ENCODE peak calls at places on chromosomes 16 and 17, in ten cellular contexts. M, G, Y, H, L, R, J, E, T and K are unnamed samples.

GRCh38 chr17:44501866-44502265 is 1.3 kb downstream of the GPATCH8 start:
- DNase-seq in M (peak), G (no peak), Y (no peak), H (peak), L (no peak), R (no peak), J (no peak), E (no peak), T (peak), K (peak)

GRCh38 chr16:12801511-12802042 is 2.1 kb downstream of the CPPED1 start:
- DNase-seq in M (no peak), G (no peak), Y (peak), H (peak), L (no peak), R (no peak), J (no peak), E (no peak), T (peak), K (no peak)

GRCh38 chr16:64615647-64616280 is 506.1 kb downstream of the CDH11 start:
- DNase-seq in M (peak), G (peak), Y (no peak), H (peak), L (no peak), R (peak), J (peak), E (no peak), T (no peak), K (no peak)

GRCh38 chr16:57519796-57520360 is 16.5 kb downstream of the CCDC102A start:
- DNase-seq in M (peak), G (peak), Y (peak), H (peak), L (peak), R (peak), J (no peak), E (peak), T (peak), K (peak)

GRCh38 chr17:68955181-68955841 is at the start of gene ABCA8:
- DNase-seq in M (no peak), G (peak), Y (no peak), H (peak), L (no peak), R (no peak), J (no peak), E (no peak), T (peak), K (no peak)

GRCh38 chr17:67181825-67182224 is 63.2 kb downstream of the HELZ start:
- DNase-seq in M (no peak), G (no peak), Y (no peak), H (no peak), L (no peak), R (no peak), J (no peak), E (no peak), T (no peak), K (no peak)

GRCh38 chr17:21242026-21242700 is 11.0 kb downstream of the NATD1 start:
- DNase-seq in M (no peak), G (no peak), Y (no peak), H (no peak), L (no peak), R (no peak), J (no peak), E (no peak), T (no peak), K (no peak)

GRCh38 chr16:11677451-11677951 is 9.2 kb downstream of the SNN start:
- DNase-seq in M (no peak), G (no peak), Y (no peak), H (peak), L (no peak), R (no peak), J (no peak), E (peak), T (no peak), K (peak)

GRCh38 chr17:81910840-81911276 is 341 bp downstream of the PCYT2 start:
- DNase-seq in M (peak), G (no peak), Y (peak), H (no peak), L (no peak), R (no peak), J (no peak), E (no peak), T (no peak), K (no peak)

GRCh38 chr17:68343976-68344375 is 52.7 kb downstream of the ARSG start:
- DNase-seq in M (no peak), G (no peak), Y (no peak), H (no peak), L (no peak), R (no peak), J (no peak), E (no peak), T (no peak), K (no peak)

GRCh38 chr16:50644245-50644644 is 36.9 kb downstream of the SNX20 start:
- DNase-seq in M (no peak), G (no peak), Y (no peak), H (no peak), L (no peak), R (no peak), J (no peak), E (no peak), T (no peak), K (no peak)

GRCh38 chr16:85205747-85206471 is 93.6 kb upstream of the CIBAR2 start:
- DNase-seq in M (no peak), G (peak), Y (no peak), H (peak), L (no peak), R (no peak), J (no peak), E (peak), T (peak), K (peak)

GRCh38 chr16:68744744-68745280 is 7.7 kb downstream of the CDH1 start:
- DNase-seq in M (no peak), G (peak), Y (peak), H (peak), L (no peak), R (no peak), J (no peak), E (peak), T (no peak), K (peak)

GRCh38 chr17:46772013-46772878 is 46.2 kb downstream of the WNT3 start:
- DNase-seq in M (peak), G (peak), Y (peak), H (no peak), L (peak), R (no peak), J (peak), E (peak), T (peak), K (peak)

GRCh38 chr16:59591480-59591879 is 857.4 kb upstream of the GOT2 start:
- DNase-seq in M (no peak), G (no peak), Y (no peak), H (peak), L (no peak), R (no peak), J (no peak), E (no peak), T (no peak), K (no peak)

GRCh38 chr17:4276514-4276913 is 12.7 kb upstream of the ANKFY1 start:
- DNase-seq in M (no peak), G (no peak), Y (no peak), H (no peak), L (no peak), R (no peak), J (no peak), E (no peak), T (no peak), K (no peak)

GRCh38 chr17:8975091-8975707 is 9.7 kb upstream of the PIK3R5 start:
- DNase-seq in M (no peak), G (no peak), Y (no peak), H (no peak), L (no peak), R (no peak), J (no peak), E (no peak), T (no peak), K (no peak)

GRCh38 chr17:8979715-8980114 is 14.2 kb upstream of the PIK3R5 start:
- DNase-seq in M (no peak), G (no peak), Y (no peak), H (no peak), L (no peak), R (no peak), J (no peak), E (no peak), T (no peak), K (no peak)

GRCh38 chr17:8981443-8981842 is 15.9 kb upstream of the PIK3R5 start:
- DNase-seq in M (no peak), G (no peak), Y (no peak), H (peak), L (no peak), R (no peak), J (no peak), E (no peak), T (no peak), K (no peak)

DNA sequence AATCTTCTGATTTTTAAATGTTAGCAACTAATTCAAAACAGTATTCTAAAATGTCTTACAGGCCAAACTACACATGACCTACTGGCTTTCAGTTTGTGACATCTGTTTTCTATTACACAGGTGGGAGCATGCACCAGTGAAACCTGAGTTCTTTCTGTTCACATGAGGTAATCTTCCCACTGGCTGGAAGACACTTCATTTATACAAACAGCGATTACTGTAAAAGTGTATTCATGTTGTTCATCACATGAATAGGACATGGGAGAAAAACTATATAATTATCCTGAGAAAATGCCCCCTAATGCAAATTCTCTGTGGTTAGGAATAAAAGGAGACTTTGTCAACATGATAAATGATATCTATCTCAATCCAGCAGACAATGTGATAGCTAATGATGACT is 11.1 kb upstream of the PIK3R5 start:
- DNase-seq in M (no peak), G (no peak), Y (no peak), H (no peak), L (no peak), R (no peak), J (no peak), E (no peak), T (no peak), K (no peak)
- H3K27ac ChIP-seq in M (no peak), G (no peak), Y (no peak), H (no peak), L (no peak), R (no peak), J (no peak), E (no peak), T (no peak), K (no peak)

GRCh38 chr16:89323120-89323960 is 105.8 kb downstream of the ZNF778 start:
- DNase-seq in M (no peak), G (peak), Y (no peak), H (no peak), L (no peak), R (no peak), J (no peak), E (no peak), T (no peak), K (no peak)
- H3K27ac ChIP-seq in M (peak), G (no peak), Y (peak), H (peak), L (peak), R (no peak), J (peak), E (no peak), T (peak), K (no peak)

DNA sequence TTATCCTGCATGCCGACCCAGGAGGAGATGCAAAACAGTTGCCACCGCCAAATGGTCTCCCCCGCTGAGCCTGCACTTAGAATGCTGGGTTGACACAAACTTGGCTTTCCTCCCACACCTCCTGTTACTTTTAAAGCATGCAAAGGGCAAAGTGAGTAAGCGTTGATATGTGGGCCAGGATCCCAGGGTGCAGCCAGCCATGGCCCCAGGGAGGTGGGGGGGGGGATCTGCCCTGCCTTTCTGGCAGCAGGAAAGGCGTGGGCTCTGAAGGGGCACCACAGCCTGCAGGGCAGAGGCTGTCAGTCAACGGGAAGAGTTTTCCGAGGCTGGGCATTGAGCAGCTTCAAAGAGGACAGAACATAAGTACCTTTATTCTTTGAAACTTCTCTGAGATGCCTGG is 142.3 kb downstream of the ABCC12 start:
- DNase-seq in M (no peak), G (no peak), Y (no peak), H (peak), L (no peak), R (no peak), J (no peak), E (no peak), T (no peak), K (no peak)
- H3K27ac ChIP-seq in M (no peak), G (no peak), Y (no peak), H (no peak), L (no peak), R (no peak), J (no peak), E (no peak), T (no peak), K (no peak)

DNA sequence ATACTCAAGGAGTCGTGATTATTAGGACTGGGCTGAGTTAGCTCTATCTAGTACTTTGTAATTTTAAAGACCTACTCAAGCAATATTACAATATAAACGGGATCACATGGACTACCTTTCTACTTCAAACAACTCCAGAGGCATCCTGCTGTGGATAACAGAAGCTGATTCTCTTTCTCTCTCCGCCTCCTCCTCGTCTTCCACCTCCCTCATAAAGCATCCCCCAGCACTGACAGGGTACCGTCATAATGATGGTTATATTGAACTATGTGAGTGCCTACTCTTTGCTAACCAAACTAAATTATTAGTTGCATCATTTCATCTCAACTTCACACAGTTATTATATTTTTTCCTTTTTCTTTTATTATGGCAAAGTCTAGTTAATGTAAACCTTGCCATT is 165.4 kb upstream of the FOXF1 start:
- DNase-seq in M (no peak), G (no peak), Y (no peak), H (no peak), L (no peak), R (no peak), J (no peak), E (no peak), T (no peak), K (no peak)
- H3K27ac ChIP-seq in M (no peak), G (no peak), Y (peak), H (no peak), L (no peak), R (no peak), J (no peak), E (peak), T (no peak), K (no peak)

DNA sequence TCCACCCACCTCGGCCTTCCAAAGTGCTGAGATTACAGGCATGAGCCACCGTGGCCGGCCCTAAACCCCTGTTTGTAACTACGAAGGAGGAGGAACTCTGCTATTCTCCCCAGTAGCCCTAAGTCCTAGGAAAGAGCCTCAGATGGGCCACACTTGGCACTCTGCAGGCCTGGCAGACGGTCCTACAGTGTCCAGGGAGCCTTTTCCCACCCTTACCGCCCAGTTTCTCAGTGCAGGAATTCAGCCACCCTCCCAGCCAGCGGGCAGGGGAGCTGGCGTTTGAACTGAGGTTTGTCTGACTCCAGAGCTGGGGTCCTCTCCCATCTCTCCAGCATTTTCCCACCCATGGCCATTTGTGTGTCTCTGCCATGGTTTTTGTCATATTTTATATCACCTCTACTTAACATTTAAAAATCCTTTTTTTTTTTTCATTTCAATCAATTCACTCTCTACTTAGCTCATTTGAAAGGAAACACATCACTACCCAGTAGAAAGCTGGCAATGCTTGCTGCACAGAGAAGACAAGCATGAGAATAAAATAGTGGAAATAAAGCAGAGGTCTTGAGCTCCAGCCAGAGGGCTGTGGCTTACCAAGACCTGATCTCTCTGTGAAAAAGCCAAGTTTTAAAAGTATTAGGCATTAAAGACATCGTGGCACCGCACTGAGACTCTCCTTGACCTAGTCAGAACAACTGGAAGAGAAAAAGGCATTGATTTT is 34.9 kb downstream of the BCO1 start:
- DNase-seq in M (no peak), G (no peak), Y (no peak), H (peak), L (no peak), R (no peak), J (no peak), E (no peak), T (no peak), K (no peak)
- H3K27ac ChIP-seq in M (no peak), G (no peak), Y (peak), H (no peak), L (no peak), R (no peak), J (no peak), E (peak), T (no peak), K (peak)